ENCODE peak calls at places on chromosomes 4 and X, in four cellular contexts. P, E, V and X are unnamed samples.

GRCh38 chr4:150515135-150515534 is 66.8 kb upstream of the MAB21L2 start:
- DNase-seq in E (no peak), P (peak; percentile 14), V (no peak), X (no peak)

GRCh38 chr4:152999376-153000067 is 63.4 kb downstream of the FHDC1 start:
- DNase-seq in P (no peak), E (no peak), V (no peak), X (no peak)

GRCh38 chr4:1056671-1057402 is 45.4 kb downstream of the FGFRL1 start:
- DNase-seq in V (no peak), P (no peak), E (no peak), X (no peak)

GRCh38 chrX:46117234-46117633 is 428.0 kb downstream of the ZNF674 start:
- DNase-seq in E (no peak), V (no peak), P (no peak), X (peak; percentile 7)

GRCh38 chr4:176949022-176949421 is 156.3 kb upstream of the VEGFC start:
- DNase-seq in P (peak; percentile 98), V (no peak), E (no peak), X (no peak)

GRCh38 chrX:152896450-152896849 is 1.4 kb upstream of the ZNF185 start:
- DNase-seq in E (no peak), P (no peak), V (no peak), X (no peak)

GRCh38 chrX:134604701-134605271 is 53.5 kb downstream of the PLAC1 start:
- DNase-seq in P (peak; percentile 61), V (no peak), E (no peak), X (no peak)

GRCh38 chr4:39304651-39305050 is 61.5 kb downstream of the RFC1 start:
- DNase-seq in P (no peak), E (no peak), V (no peak), X (no peak)

GRCh38 chr4:19729873-19730735 is 521.6 kb upstream of the SLIT2 start:
- DNase-seq in P (peak; percentile 9), V (no peak), E (no peak), X (peak; percentile 89)

GRCh38 chr4:165865995-165866650 is 6.9 kb upstream of the TLL1 start:
- DNase-seq in E (no peak), V (no peak), P (no peak), X (no peak)

GRCh38 chrX:149521438-149521837 is 16.3 kb upstream of the IDS start:
- DNase-seq in E (no peak), P (no peak), V (no peak), X (no peak)

GRCh38 chr4:127113852-127114362 is 518.9 kb upstream of the INTU start:
- DNase-seq in V (no peak), E (no peak), P (no peak), X (no peak)

GRCh38 chr4:189659302-189659701 is 281.4 kb upstream of the FRG1 start:
- DNase-seq in E (no peak), V (no peak), P (no peak), X (no peak)

GRCh38 chrX:1529328-1529727 is 7.7 kb downstream of the P2RY8 start:
- DNase-seq in E (no peak), P (no peak), V (no peak), X (peak; percentile 4)

GRCh38 chr4:172974586-172974985 is 194.0 kb upstream of the GALNT7 start:
- DNase-seq in P (no peak), E (no peak), V (no peak), X (no peak)

GRCh38 chrX:107565916-107566602 is 62.3 kb upstream of the PRPS1 start:
- DNase-seq in E (no peak), V (peak; percentile 85), P (no peak), X (no peak)

GRCh38 chr4:159010563-159011260 is 92.2 kb upstream of the RAPGEF2 start:
- DNase-seq in V (no peak), E (no peak), P (peak; percentile 91), X (no peak)

GRCh38 chr4:168059251-168059650 is 33.1 kb upstream of the ANXA10 start:
- DNase-seq in P (peak; percentile 67), V (no peak), E (no peak), X (no peak)

GRCh38 chrX:45070116-45071007 is 130.3 kb downstream of the DIPK2B start:
- DNase-seq in V (peak; percentile 27), P (peak; percentile 69), E (peak; percentile 11), X (peak; percentile 16)

GRCh38 chr4:11542952-11543351 is 114.3 kb upstream of the HS3ST1 start:
- DNase-seq in E (no peak), P (no peak), V (no peak), X (no peak)

GRCh38 chrX:19064175-19064574 is 58.1 kb downstream of the ADGRG2 start:
- DNase-seq in E (no peak), P (peak; percentile 18), V (no peak), X (no peak)

GRCh38 chrX:79413963-79414362 is 46.8 kb upstream of the ITM2A start:
- DNase-seq in V (no peak), P (no peak), E (no peak), X (no peak)

GRCh38 chrX:43862434-43862833 is 19.8 kb downstream of the MAOB start:
- DNase-seq in E (no peak), V (no peak), P (no peak), X (no peak)

GRCh38 chr4:82381661-82382284 is 8.0 kb upstream of the HNRNPD start:
- DNase-seq in E (no peak), V (no peak), P (no peak), X (no peak)

GRCh38 chrX:14717949-14718348 is 154.9 kb downstream of the FANCB start:
- DNase-seq in V (no peak), E (no peak), P (no peak), X (no peak)

GRCh38 chrX:96692911-96693310 is 8.3 kb downstream of the DIAPH2 start:
- DNase-seq in V (no peak), P (peak; percentile 57), E (no peak), X (no peak)

GRCh38 chrX:2967998-2968909 is 38.1 kb upstream of the ARSH start:
- DNase-seq in E (no peak), P (peak; percentile 28), V (peak; percentile 66), X (no peak)

DNA sequence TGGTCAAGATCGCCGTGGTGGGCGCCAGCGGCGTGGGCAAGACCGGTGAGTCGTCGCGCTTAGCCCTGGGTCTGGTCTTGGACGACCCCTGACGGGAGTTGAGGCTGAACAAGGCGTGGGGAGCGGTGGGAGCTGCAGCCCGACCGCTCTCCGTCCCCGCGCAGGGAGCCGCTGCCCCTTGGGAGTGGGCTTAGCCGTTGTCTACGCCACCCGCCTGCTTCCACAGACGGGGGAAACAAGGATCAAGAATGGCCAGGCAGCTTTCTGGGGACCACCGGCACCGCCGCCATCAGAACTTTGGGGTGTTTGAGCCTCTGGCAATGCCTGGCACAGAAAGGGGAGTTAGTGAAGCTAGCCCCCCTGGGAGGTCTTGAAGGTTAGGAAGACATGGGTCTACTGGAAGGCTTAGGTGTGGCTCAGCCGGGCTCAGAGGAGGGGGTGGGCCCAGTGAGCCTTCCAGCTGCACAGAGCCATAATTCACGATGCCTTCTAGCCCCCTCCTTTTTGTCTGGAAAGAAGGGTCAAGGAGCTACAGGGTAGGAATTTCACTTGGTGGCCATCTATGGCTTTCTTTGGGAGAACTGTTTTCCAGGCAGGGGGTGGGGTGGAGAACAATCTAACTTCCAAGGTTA is 604 bp downstream of the RASL11B start:
- DNase-seq in P (no peak), E (no peak), V (no peak), X (no peak)
- H3K9ac ChIP-seq in P (peak overlapping the region; percentile 34), E (no peak overlapping the region), V (no peak overlapping the region), X (no peak overlapping the region)

GRCh38 chrX:40158036-40158706 is 60.4 kb upstream of the BCOR start:
- DNase-seq in V (peak; percentile 83), P (no peak), E (no peak), X (peak; percentile 41)
- H3K9ac ChIP-seq in V (no peak overlapping the region), P (peak overlapping the region; percentile 58), E (no peak overlapping the region), X (peak overlapping the region; percentile 50)

GRCh38 chr4:48777739-48778138 is 2.3 kb downstream of the FRYL start:
- DNase-seq in P (no peak), E (no peak), V (no peak), X (peak; percentile 20)
- H3K9ac ChIP-seq in P (no peak overlapping the region), E (peak overlapping the region; percentile 79), V (peak overlapping the region; percentile 92), X (peak overlapping the region; percentile 90)

GRCh38 chr4:156961241-156962068 is 10.1 kb downstream of the PDGFC start:
- DNase-seq in P (no peak), V (no peak), E (no peak), X (no peak)
- H3K9ac ChIP-seq in P (no peak overlapping the region), V (no peak overlapping the region), E (no peak overlapping the region), X (no peak overlapping the region)

GRCh38 chr4:188110036-188110435 is 633 bp upstream of the TRIML2 start:
- DNase-seq in E (no peak), P (no peak), V (no peak), X (no peak)
- H3K9ac ChIP-seq in E (no peak overlapping the region), P (no peak overlapping the region), V (no peak overlapping the region), X (no peak overlapping the region)

GRCh38 chr4:8435656-8436121 is 4.8 kb downstream of the ACOX3 start:
- DNase-seq in E (peak; percentile 80), V (no peak), P (peak; percentile 20), X (peak; percentile 47)
- H3K9ac ChIP-seq in E (peak overlapping the region; percentile 61), V (no peak overlapping the region), P (no peak overlapping the region), X (peak overlapping the region; percentile 42)

GRCh38 chr4:184350964-184351363 is 123.4 kb downstream of the IRF2 start:
- DNase-seq in P (no peak), V (no peak), E (no peak), X (no peak)
- H3K9ac ChIP-seq in P (no peak overlapping the region), V (no peak overlapping the region), E (no peak overlapping the region), X (no peak overlapping the region)

GRCh38 chr4:74546020-74546419 is 101.1 kb downstream of the AREG start:
- DNase-seq in E (no peak), V (no peak), P (no peak), X (no peak)

GRCh38 chr4:74545488-74545887 is 100.6 kb downstream of the AREG start:
- DNase-seq in E (no peak), V (no peak), P (no peak), X (no peak)

GRCh38 chr4:74543983-74544382 is 99.0 kb downstream of the AREG start:
- DNase-seq in V (no peak), E (no peak), P (peak; percentile 87), X (no peak)

GRCh38 chr4:74543247-74543670 is 98.3 kb downstream of the AREG start:
- DNase-seq in V (no peak), P (no peak), E (peak; percentile 90), X (no peak)

GRCh38 chr4:74544655-74545361 is 99.9 kb downstream of the AREG start:
- DNase-seq in P (no peak), V (no peak), E (no peak), X (no peak)
- H3K9ac ChIP-seq in P (no peak overlapping the region), V (no peak overlapping the region), E (no peak overlapping the region), X (no peak overlapping the region)